ENCODE peak calls at places on chromosomes 4 and X, in eight cellular contexts. U is stimulated activated naive CD4-positive, alpha-beta T cell treated with Interleukin-2 at 50 U/mL for 16 hours; L is stimulated activated CD4-positive, alpha-beta T cell treated with anti-CD3 and anti-CD28 coated beads, Interleukin-15, amount 100 ng/mL, for 1 hour; W is natural killer cell treated with Interleukin-12 subunit alpha and Interleukin-12 subunit beta and Interleukin-15 and Interleukin-18, amount 100 ng/mL, for 72 hours; K is CD8-positive, alpha-beta T cell; S is activated naive CD4-positive, alpha-beta T cell treated with anti-CD3 and anti-CD28 coated beads, Interleukin-2, amount 10 ng/mL, durations not matched to agents 7 days and 5 days; H is head of caudate nucleus; Q is amniotic stem cell. I is an unnamed sample.

GRCh38 chrX:97398030-97398551 is 514.4 kb downstream of the RPA4 start:
- DNase-seq in U (no peak), Q (no peak), L (no peak), W (no peak), H (no peak), S (no peak), K (no peak), I (no peak)

GRCh38 chrX:16838202-16839066 is 31.7 kb downstream of the RBBP7 start:
- DNase-seq in H (no peak), U (no peak), Q (peak; percentile 34), S (no peak), W (no peak), K (no peak), L (no peak), I (no peak)

GRCh38 chr4:153684182-153685073 is at the start of gene TLR2:
- DNase-seq in H (peak; percentile 39), S (peak; percentile 77), W (peak; percentile 69), U (peak; percentile 57), K (peak; percentile 61), L (peak; percentile 41), Q (no peak), I (peak; percentile 8)

GRCh38 chrX:143306991-143307965 is 210.0 kb downstream of the SPANXN3 start:
- DNase-seq in K (no peak), U (no peak), H (no peak), Q (no peak), L (no peak), S (no peak), W (no peak), I (no peak)

GRCh38 chr4:74230902-74231499 is 73.1 kb downstream of the MTHFD2L start:
- DNase-seq in H (no peak), U (no peak), S (no peak), L (no peak), K (no peak), W (peak; percentile 64), Q (peak; percentile 79), I (no peak)

GRCh38 chr4:86092684-86093083 is 267.2 kb downstream of the MAPK10 start:
- DNase-seq in W (no peak), K (no peak), L (no peak), Q (peak; percentile 53), H (no peak), S (no peak), U (no peak), I (no peak)

GRCh38 chr4:38667005-38667771 is 3.2 kb downstream of the KLF3 start:
- DNase-seq in L (peak; percentile 38), U (peak; percentile 46), H (peak; percentile 79), S (peak; percentile 76), W (peak; percentile 74), Q (peak; percentile 96), K (peak; percentile 87), I (no peak)

GRCh38 chr4:10898072-10898471 is 213.5 kb upstream of the CLNK start:
- DNase-seq in L (no peak), U (no peak), S (no peak), K (no peak), Q (no peak), H (no peak), W (no peak), I (no peak)

GRCh38 chrX:42519666-42520231 is 258.2 kb downstream of the PPP1R2C start:
- DNase-seq in L (no peak), S (no peak), W (no peak), Q (no peak), K (no peak), U (no peak), H (no peak), I (no peak)

GRCh38 chrX:66074920-66075879 is 35.3 kb upstream of the VSIG4 start:
- DNase-seq in W (peak; percentile 82), L (no peak), H (peak; percentile 7), Q (no peak), S (peak; percentile 58), U (peak; percentile 8), K (peak; percentile 32), I (no peak)

GRCh38 chr4:77226939-77227705 is 70.1 kb downstream of the CCNG2 start:
- DNase-seq in H (no peak), Q (no peak), K (no peak), S (no peak), W (no peak), U (no peak), L (no peak), I (no peak)

GRCh38 chrX:49064303-49064702 is 5.5 kb downstream of the CCDC120 start:
- DNase-seq in W (no peak), K (no peak), L (no peak), S (no peak), H (no peak), Q (no peak), U (no peak), I (no peak)

GRCh38 chrX:17967888-17968287 is 106.8 kb upstream of the RAI2 start:
- DNase-seq in K (no peak), H (no peak), Q (no peak), S (no peak), W (no peak), U (no peak), L (no peak), I (no peak)